ENCODE peak calls at places on chromosomes 2 and 18, in four cellular contexts. R is HepG2, Y is A549, W is IMR-90. Q is an unnamed sample.

GRCh38 chr2:4675295-4675694 is 971.9 kb downstream of the DCDC2C start:
- DNase-seq in R (no peak), Y (no peak), W (no peak), Q (no peak)

GRCh38 chr2:127400533-127400896 is 12.7 kb upstream of the MAP3K2 start:
- DNase-seq in R (no peak), Y (no peak), W (no peak), Q (no peak)

GRCh38 chr2:128314026-128314347 is 4.7 kb downstream of the HS6ST1 start:
- DNase-seq in R (no peak), Y (no peak), W (no peak), Q (no peak)

GRCh38 chr18:41128126-41128525 is 826.9 kb upstream of the PIK3C3 start:
- DNase-seq in R (no peak), Y (no peak), W (peak), Q (no peak)

GRCh38 chr2:168853471-168853870 is 36.8 kb downstream of the SPC25 start:
- DNase-seq in R (no peak), Y (no peak), W (no peak), Q (no peak)

GRCh38 chr2:3966470-3966869 is 263.1 kb downstream of the DCDC2C start:
- DNase-seq in R (no peak), Y (no peak), W (no peak), Q (no peak)

GRCh38 chr2:218570850-218571249 is 2.2 kb downstream of the CNOT9 start:
- DNase-seq in R (no peak), Y (no peak), W (peak), Q (no peak)

GRCh38 chr2:3667151-3667631 is 9.2 kb downstream of the ALLC start:
- DNase-seq in R (no peak), Y (no peak), W (peak), Q (no peak)

GRCh38 chr2:33196700-33197099 is 249.9 kb downstream of the LTBP1 start:
- DNase-seq in R (no peak), Y (no peak), W (no peak), Q (no peak)

GRCh38 chr2:26179446-26179907 is 6.6 kb downstream of the GAREM2 start:
- DNase-seq in R (no peak), Y (no peak), W (no peak), Q (no peak)
- TF ChIP-seq BHLHE40 in R (no peak), Y (no peak), W (no peak), Q (no peak)

GRCh38 chr2:206423147-206423546 is 20.2 kb upstream of the ADAM23 start:
- DNase-seq in R (no peak), Y (peak), W (no peak), Q (peak)
- TF ChIP-seq BHLHE40 in R (no peak), Y (no peak), W (no peak), Q (no peak)

GRCh38 chr2:227020416-227020815 is 143.6 kb downstream of the COL4A4 start:
- DNase-seq in R (no peak), Y (no peak), W (no peak), Q (no peak)
- TF ChIP-seq BHLHE40 in R (no peak), Y (no peak), W (no peak), Q (no peak)

GRCh38 chr2:38740851-38741541 is 10.2 kb downstream of the SRSF7 start:
- DNase-seq in R (peak), Y (peak), W (peak), Q (peak)

GRCh38 chr2:38742797-38743559 is 8.2 kb downstream of the SRSF7 start:
- DNase-seq in R (no peak), Y (no peak), W (no peak), Q (no peak)

GRCh38 chr2:38744399-38744780 is 6.8 kb downstream of the SRSF7 start:
- DNase-seq in R (no peak), Y (no peak), W (no peak), Q (no peak)

GRCh38 chr2:38741542-38741852 is 9.7 kb downstream of the SRSF7 start:
- DNase-seq in R (no peak), Y (no peak), W (no peak), Q (no peak)

DNA sequence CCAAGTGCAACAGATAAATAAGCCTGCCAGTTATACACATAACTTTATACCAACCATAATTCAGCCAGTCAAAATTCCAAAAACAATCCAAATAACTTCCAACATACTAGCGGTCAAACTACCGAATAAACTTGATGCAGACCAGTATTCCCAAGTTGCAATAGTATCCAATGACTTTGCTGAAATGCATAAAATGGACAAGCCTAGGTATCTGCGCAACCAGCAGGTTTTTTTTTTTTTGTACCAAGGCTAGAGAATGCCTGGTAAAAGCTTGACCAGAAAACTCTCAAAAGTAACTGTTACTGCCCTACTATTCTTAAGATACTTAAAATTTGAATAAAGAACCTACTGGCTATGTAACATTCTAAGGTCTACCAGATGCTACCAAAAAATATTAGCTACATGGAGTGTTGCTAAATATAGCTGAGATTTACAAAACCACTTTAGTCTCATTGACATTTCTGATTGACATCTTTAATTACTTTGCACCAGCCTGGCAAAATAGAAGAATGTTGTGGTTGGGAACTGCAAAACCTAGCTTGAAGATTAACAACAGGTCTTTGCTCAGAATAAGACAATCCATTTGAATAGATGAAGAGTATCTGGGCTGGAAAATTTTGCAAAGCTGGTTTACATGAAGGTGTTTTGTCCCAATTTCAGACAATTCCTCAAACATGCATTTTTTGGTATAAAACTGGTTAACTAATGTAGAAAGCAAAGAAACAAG is 7.3 kb downstream of the SRSF7 start:
- DNase-seq in R (no peak), Y (no peak), W (no peak), Q (no peak)
- TF ChIP-seq BHLHE40 in R (no peak), Y (no peak), W (no peak), Q (no peak)

GRCh38 chr2:137842430-137842829 is 121.8 kb upstream of the HNMT start:
- DNase-seq in R (no peak), Y (no peak), W (no peak), Q (no peak)

GRCh38 chr2:137836671-137837070 is 127.6 kb upstream of the HNMT start:
- DNase-seq in R (no peak), Y (no peak), W (no peak), Q (no peak)

GRCh38 chr2:137842952-137843351 is 121.3 kb upstream of the HNMT start:
- DNase-seq in R (no peak), Y (no peak), W (no peak), Q (no peak)

GRCh38 chr2:137837830-137838229 is 126.4 kb upstream of the HNMT start:
- DNase-seq in R (no peak), Y (no peak), W (no peak), Q (no peak)

GRCh38 chr2:137838255-137839092 is 125.8 kb upstream of the HNMT start:
- DNase-seq in R (peak), Y (peak), W (peak), Q (peak)
- TF ChIP-seq BHLHE40 in R (no peak), Y (no peak), W (no peak), Q (no peak)

GRCh38 chr2:187708272-187708671 is 154.0 kb upstream of the TFPI start:
- DNase-seq in R (no peak), Y (no peak), W (no peak), Q (no peak)
- TF ChIP-seq BHLHE40 in R (no peak), Y (no peak), W (no peak), Q (no peak)

DNA sequence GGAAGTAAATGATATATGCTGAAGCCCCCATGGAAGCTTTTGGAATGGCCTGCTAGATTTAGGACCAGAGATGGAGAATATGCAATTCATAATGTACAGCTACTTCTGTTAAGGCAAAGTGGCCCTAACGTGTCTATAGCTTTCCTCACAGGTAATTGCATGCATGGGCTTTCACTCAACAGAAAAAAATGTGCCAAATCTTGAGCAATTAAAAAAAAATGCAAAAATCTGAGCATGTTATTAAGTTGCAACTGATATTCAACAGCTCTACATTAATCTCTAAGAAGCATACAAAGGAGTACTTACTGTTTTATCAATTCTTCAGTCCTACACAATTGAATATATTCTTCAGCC is 79.6 kb downstream of the EFEMP1 start:
- DNase-seq in R (no peak), Y (no peak), W (no peak), Q (no peak)
- TF ChIP-seq BHLHE40 in R (no peak), Y (no peak), W (no peak), Q (no peak)

GRCh38 chr18:12088096-12088495 is 5.5 kb upstream of the ANKRD62 start:
- DNase-seq in R (no peak), Y (no peak), W (no peak), Q (no peak)
- TF ChIP-seq BHLHE40 in R (no peak), Y (no peak), W (no peak), Q (no peak)

DNA sequence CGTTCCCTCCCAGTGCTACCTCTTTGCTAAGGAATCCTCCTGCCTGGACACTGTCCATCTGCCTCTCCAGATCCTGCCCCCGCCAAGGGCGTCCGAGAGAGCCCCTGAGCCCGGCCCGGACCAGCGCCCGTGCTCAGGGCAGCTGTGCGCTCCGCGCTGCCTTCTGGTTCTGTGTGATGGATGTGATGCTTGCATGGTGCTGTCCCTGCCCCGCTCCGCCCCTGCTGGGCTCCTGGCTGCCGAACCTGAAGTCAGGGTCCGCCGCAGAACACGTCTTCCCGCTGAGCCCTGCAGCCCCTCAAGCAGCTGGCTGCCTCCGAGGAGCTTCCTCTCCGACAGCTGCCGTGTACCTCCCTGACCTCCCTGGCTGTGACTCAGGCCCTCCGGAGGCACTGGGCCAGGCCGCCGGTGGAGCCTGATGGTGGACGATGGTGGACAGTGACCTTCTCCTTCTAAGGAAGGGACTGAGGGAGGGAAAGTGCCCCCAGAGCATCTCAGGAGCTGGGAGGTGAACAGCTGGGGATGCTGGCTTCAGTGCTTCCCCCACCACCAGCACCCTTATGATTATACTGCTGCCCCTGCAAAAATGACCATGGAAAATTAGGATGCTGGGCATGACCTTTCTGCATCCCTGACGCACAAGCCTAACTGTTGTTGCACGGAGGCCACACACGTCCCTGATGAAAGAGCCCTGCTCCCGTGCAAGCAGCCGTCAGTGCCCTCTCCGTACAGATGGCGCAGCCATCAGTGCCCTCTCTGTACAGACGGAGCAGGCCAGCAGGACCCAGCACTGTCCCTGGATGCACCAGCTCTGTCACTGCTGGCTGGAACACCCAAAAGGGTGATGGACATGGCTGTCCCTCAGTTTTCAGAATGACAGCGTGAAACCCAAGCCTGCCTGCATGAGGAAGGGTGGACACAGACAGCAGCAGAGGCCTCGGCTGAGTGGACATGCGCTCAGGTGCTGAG is 99.3 kb downstream of the TPO start:
- DNase-seq in R (no peak), Y (no peak), W (no peak), Q (no peak)
- TF ChIP-seq BHLHE40 in R (no peak), Y (no peak), W (no peak), Q (no peak)